ENCODE peak calls at places on chromosome X, in six cellular contexts. I, C, A, W, O and G are unnamed samples.

GRCh38 chrX:132631579-132632232 is 142.9 kb upstream of the MBNL3 start:
- DNase-seq in W (no peak), I (peak), O (no peak), A (no peak), C (peak), G (no peak)

GRCh38 chrX:149950681-149951080 is 12.4 kb upstream of the EOLA2 start:
- DNase-seq in W (no peak), I (no peak), O (no peak), A (peak), C (peak), G (peak)

GRCh38 chrX:65407157-65407626 is 127.4 kb downstream of the LAS1L start:
- DNase-seq in O (no peak), W (no peak), I (no peak), C (no peak), A (no peak), G (no peak)

GRCh38 chrX:133544105-133544504 is 128.8 kb upstream of the GPC4 start:
- DNase-seq in C (peak), W (peak), I (no peak), O (no peak), A (no peak), G (peak)

GRCh38 chrX:94430091-94430490 is 756.1 kb downstream of the FAM133A start:
- DNase-seq in C (no peak), I (no peak), W (no peak), O (no peak), A (no peak), G (no peak)

GRCh38 chrX:151448509-151448908 is 51.5 kb downstream of the VMA21 start:
- DNase-seq in I (no peak), C (no peak), A (no peak), W (no peak), O (no peak), G (no peak)

GRCh38 chrX:123920065-123920785 is 41.3 kb upstream of the STAG2 start:
- DNase-seq in A (peak), C (peak), I (no peak), W (no peak), O (no peak), G (peak)

GRCh38 chrX:97685753-97686152 is 802.0 kb downstream of the RPA4 start:
- DNase-seq in W (no peak), I (no peak), C (peak), A (no peak), O (no peak), G (no peak)

GRCh38 chrX:68432648-68433047 is 647 bp downstream of the OPHN1 start:
- DNase-seq in C (peak), A (no peak), I (no peak), O (no peak), W (no peak), G (no peak)

GRCh38 chrX:20265221-20265725 is 1.4 kb downstream of the RPS6KA3 start:
- DNase-seq in O (peak), A (no peak), I (peak), C (peak), W (peak), G (peak)

GRCh38 chrX:21744721-21745120 is 13.2 kb downstream of the SMPX start:
- DNase-seq in O (no peak), C (no peak), A (no peak), W (no peak), I (no peak), G (no peak)

GRCh38 chrX:39577976-39578962 is 519.5 kb downstream of the BCOR start:
- DNase-seq in W (no peak), O (peak), C (peak), I (no peak), A (no peak), G (peak)

GRCh38 chrX:43743100-43743822 is 87.2 kb downstream of the MAOA start:
- DNase-seq in C (no peak), O (no peak), W (no peak), A (no peak), I (no peak), G (no peak)

GRCh38 chrX:16188687-16189086 is 21.4 kb downstream of the MAGEB17 start:
- DNase-seq in O (no peak), W (no peak), I (no peak), C (peak), A (no peak), G (no peak)

GRCh38 chrX:40095588-40096394 is 2.0 kb downstream of the BCOR start:
- DNase-seq in O (no peak), C (no peak), A (no peak), I (no peak), W (peak), G (no peak)

GRCh38 chrX:138638996-138639395 is 72.5 kb downstream of the FGF13 start:
- DNase-seq in C (no peak), I (no peak), O (no peak), W (no peak), A (no peak), G (no peak)

GRCh38 chrX:4239650-4240540 is 526.4 kb upstream of the PRKX start:
- DNase-seq in I (no peak), C (no peak), A (no peak), O (no peak), W (no peak), G (no peak)

GRCh38 chrX:138710866-138711331 is 618 bp downstream of the FGF13 start:
- DNase-seq in C (no peak), W (peak), I (no peak), O (no peak), A (no peak), G (no peak)

GRCh38 chrX:16368696-16369095 is 201.4 kb downstream of the MAGEB17 start:
- DNase-seq in I (no peak), W (no peak), A (no peak), O (no peak), C (no peak), G (no peak)

GRCh38 chrX:130125090-130125489 is 14.8 kb upstream of the ELF4 start:
- DNase-seq in I (no peak), A (no peak), C (peak), W (no peak), O (peak), G (no peak)

DNA sequence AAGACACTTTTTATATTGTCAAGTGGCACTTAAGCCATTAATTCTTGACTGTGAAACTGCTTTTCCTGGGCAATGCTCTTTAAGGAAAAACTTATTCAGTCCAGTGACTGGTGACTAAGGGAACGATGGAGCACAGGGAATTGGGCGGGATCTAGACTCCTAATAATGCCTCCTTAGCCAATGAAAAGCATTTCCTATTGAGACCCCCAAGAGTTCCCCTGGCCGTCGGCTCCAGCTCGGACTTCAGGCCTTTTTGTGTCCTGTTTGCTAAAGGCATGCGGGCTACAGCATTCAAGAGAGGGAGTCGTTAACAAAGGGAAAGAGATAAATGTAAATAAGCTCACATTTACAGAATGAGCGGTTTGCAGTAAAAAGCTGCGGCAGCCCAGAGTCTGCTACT is at the start of gene LPAR4:
- DNase-seq in I (no peak), C (peak), W (peak), O (no peak), A (no peak), G (no peak)
- H3K4me3 ChIP-seq in I (peak), C (peak), W (peak), O (peak), A (peak), G (peak)

DNA sequence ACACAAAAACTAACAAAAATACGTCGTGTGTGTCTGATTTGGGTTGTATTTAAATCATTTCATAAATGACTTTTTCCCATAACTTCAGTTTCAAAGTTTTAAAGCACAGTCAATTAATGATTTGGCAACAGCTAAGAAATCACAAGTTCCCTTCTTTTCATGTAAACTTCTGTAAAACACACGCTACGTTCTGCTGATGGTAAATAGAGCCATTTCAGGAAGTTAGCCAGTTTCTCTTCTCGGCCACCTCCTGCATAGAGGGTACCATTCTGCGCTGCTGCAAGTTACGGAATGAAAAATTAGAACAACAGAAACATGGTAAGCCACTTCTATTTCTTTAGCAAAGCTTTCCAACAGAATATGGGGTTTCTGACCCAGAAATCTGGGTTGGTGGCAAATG is at the start of gene TLR8:
- DNase-seq in O (no peak), A (no peak), W (no peak), C (no peak), I (no peak), G (no peak)
- H3K4me3 ChIP-seq in O (no peak), A (no peak), W (no peak), C (no peak), I (no peak), G (no peak)

DNA sequence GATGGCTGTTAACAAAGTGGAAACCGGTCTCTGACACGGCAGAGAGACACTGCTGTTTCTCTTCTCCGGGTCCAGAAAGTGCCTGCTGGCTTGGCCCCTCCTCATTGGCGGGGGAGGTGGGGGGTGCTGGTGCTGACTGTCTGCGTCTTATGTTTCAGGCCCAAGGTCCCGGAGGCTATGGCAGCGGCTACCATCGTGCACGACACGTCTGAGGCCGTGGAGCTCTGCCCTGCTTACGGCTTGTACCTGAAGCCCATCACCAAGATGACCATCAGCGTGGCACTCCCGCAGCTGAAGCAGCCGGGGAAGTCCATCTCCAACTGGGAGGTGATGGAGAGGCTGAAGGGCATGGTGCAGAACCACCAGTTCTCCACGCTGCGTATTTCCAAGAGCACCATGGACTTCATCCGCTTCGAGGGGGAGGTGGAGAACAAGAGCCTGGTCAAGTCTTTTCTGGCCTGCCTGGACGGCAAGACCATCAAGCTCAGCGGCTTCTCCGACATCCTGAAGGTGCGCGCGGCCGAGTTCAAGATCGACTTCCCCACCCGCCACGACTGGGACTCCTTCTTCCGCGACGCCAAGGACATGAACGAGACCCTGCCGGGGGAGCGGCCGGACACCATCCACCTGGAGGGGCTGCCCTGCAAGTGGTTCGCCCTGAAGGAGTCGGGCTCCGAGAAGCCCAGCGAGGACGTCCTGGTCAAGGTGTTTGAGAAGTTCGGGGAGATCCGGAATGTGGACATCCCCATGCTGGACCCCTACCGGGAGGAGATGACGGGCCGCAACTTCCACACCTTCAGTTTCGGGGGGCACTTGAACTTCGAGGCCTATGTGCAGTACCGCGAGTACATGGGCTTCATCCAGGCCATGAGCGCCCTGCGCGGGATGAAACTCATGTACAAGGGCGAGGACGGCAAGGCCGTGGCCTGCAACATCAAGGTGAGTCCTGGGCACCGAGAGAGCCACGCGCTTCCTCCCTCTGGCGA is 2.2 kb downstream of the AKAP17A start:
- DNase-seq in A (no peak), I (no peak), O (peak), W (peak), C (no peak), G (no peak)
- H3K4me3 ChIP-seq in A (peak), I (peak), O (peak), W (peak), C (peak), G (peak)

GRCh38 chrX:136059350-136059749 is 74.1 kb downstream of the SLC9A6 start:
- DNase-seq in I (no peak), O (no peak), C (no peak), W (no peak), A (no peak), G (no peak)
- H3K4me3 ChIP-seq in I (no peak), O (no peak), C (no peak), W (no peak), A (no peak), G (no peak)

DNA sequence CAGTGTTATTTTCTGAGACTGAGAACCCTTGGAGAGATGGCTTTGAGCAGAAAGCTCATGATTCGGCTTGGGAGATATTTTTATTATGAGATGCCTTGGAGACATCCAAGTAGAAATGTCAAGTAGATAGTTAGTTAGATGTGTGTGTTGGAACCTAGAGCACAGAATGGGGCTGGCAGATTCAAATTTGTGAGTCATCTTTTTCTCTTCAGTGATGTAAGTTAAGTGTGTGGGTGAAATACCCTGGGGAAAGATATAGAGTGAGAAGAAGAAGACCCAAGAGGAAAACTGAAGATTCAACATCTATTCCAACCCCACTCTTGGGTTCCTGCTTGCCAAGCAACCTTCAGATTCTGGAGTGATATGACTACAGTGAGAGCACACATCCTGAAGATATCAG is 580.8 kb upstream of the AMOT start:
- DNase-seq in O (no peak), A (no peak), C (peak), I (no peak), W (no peak), G (peak)
- H3K4me3 ChIP-seq in O (no peak), A (no peak), C (no peak), I (no peak), W (no peak), G (no peak)

GRCh38 chrX:41779058-41779564 is 55.1 kb downstream of the GPR82 start:
- DNase-seq in A (peak), W (no peak), O (no peak), C (peak), I (no peak), G (peak)

GRCh38 chrX:41779941-41780340 is 56.0 kb downstream of the GPR82 start:
- DNase-seq in O (no peak), A (no peak), I (no peak), C (no peak), W (no peak), G (no peak)

GRCh38 chrX:41785685-41786084 is 61.7 kb downstream of the GPR82 start:
- DNase-seq in C (no peak), A (no peak), I (no peak), W (no peak), O (no peak), G (peak)

GRCh38 chrX:41781500-41781899 is 57.5 kb downstream of the GPR82 start:
- DNase-seq in A (no peak), I (no peak), O (no peak), W (no peak), C (peak), G (no peak)
- H3K4me3 ChIP-seq in A (no peak), I (no peak), O (no peak), W (no peak), C (no peak), G (no peak)

GRCh38 chrX:153831435-153832150 is 1.2 kb upstream of the PDZD4 start:
- DNase-seq in C (no peak), W (peak), A (no peak), I (no peak), O (no peak), G (no peak)

GRCh38 chrX:153829549-153829798 is 870 bp downstream of the PDZD4 start:
- DNase-seq in W (no peak), I (no peak), A (no peak), C (no peak), O (no peak), G (no peak)

GRCh38 chrX:153829799-153830631 is at the start of gene PDZD4:
- DNase-seq in C (no peak), I (no peak), O (no peak), A (no peak), W (peak), G (no peak)

GRCh38 chrX:153828723-153829548 is 1.4 kb downstream of the PDZD4 start:
- DNase-seq in W (peak), O (no peak), I (no peak), C (no peak), A (no peak), G (no peak)

DNA sequence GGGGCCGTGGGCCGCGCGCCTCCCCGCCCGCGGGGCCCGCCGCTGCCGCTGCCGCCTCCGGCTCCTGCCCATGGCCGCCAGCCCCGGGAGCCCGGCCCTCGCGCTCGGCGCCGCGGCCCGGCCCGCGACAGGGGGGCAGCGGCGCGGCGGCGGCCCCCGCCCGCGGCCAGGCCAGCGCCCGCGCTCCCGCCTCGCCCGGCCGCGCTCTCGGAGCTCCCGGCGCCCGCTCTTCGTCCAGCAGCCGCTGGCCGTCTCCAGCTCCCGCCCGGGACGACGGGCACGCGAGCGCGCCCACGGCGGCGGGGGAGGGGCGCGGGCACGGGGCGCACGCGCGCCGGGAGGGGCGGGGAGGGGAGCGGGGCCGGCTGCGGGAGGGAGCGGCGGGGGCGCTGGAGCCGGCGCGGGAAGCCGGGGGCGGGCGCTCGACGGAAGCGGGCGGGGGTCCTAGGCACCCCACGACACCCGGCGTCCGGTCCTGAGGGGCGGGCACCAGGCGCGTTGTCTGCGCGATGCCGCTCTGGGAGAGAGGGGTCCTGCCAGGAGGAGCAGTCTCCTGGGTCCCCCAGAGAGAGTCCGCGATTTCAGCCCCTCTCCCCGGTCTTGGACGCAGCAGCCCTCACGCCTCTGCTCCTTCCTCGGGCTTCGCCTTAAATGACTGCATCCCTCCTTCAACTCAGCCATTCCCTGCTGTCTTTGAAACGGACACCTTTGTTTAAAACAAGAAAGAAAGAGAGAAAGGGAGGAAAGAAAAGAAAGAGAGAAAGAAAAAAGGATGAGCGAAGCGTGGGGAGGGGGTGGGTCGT is 489 bp upstream of the PDZD4 start:
- DNase-seq in I (no peak), W (peak), O (no peak), A (no peak), C (no peak), G (no peak)
- H3K4me3 ChIP-seq in I (peak), W (no peak), O (peak), A (no peak), C (no peak), G (no peak)

GRCh38 chrX:13692771-13693231 is 3.9 kb downstream of the RAB9A start:
- DNase-seq in C (no peak), W (no peak), O (no peak), I (no peak), A (no peak), G (no peak)

GRCh38 chrX:13693341-13693871 is 4.5 kb downstream of the RAB9A start:
- DNase-seq in A (no peak), O (no peak), I (no peak), W (peak), C (no peak), G (no peak)

GRCh38 chrX:13695601-13696115 is 6.7 kb downstream of the RAB9A start:
- DNase-seq in A (no peak), C (no peak), W (no peak), I (no peak), O (no peak), G (no peak)

GRCh38 chrX:13694359-13694758 is 5.4 kb downstream of the RAB9A start:
- DNase-seq in C (peak), O (no peak), I (no peak), W (no peak), A (no peak), G (no peak)

GRCh38 chrX:13694983-13695382 is 6.1 kb downstream of the RAB9A start:
- DNase-seq in O (no peak), A (no peak), I (no peak), C (no peak), W (no peak), G (no peak)
- H3K4me3 ChIP-seq in O (no peak), A (no peak), I (peak), C (peak), W (no peak), G (no peak)

DNA sequence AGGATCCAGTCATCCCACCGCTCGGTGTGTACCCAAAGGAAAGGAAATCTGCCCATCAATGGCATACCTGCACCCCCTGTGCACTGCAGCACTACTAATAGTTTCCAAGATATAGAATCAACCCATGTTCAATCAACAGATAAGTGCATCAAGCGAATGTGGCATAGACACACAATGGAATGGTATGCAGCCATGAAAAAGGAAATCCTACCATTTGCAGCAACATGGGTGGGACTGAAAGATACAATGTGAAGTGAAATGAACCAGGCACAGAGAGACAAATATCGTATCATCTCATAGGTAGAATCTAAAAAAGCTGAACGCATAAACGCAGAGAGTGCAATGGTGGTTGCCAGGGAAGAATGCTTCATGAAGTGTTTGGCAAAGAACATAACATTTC is 42.5 kb downstream of the DHRSX start:
- DNase-seq in I (no peak), O (no peak), C (no peak), A (no peak), W (no peak), G (no peak)
- H3K4me3 ChIP-seq in I (no peak), O (no peak), C (no peak), A (no peak), W (no peak), G (no peak)

GRCh38 chrX:71616672-71617529 is 1.4 kb downstream of the CXCR3 start:
- DNase-seq in I (no peak), O (no peak), A (no peak), W (peak), C (no peak), G (no peak)
- H3K4me3 ChIP-seq in I (no peak), O (peak), A (no peak), W (no peak), C (no peak), G (no peak)